ENCODE peak calls at places on chromosomes 13 and 19, in eight cellular contexts. F is activated CD4-positive, alpha-beta T cell treated with anti-CD3 and anti-CD28 coated beads, Interleukin-2, amount 10 ng/mL, durations not matched to agents 7 days and 5 days; N is MV-4-11; S is activated T-helper 1 cell treated with Interleukin-2 at 50 U/mL for 16 hours; H is stimulated activated CD4-positive, alpha-beta T cell treated with anti-CD3 and anti-CD28 coated beads, TNF-alpha, amount 100 ng/mL, for 48 hours; K is NCI-H345; B is activated gamma-delta T cell treated with anti-CD3 and anti-CD28 coated beads, Interleukin-2, amount 50 U/mL, for 16 hours; M is mucosa of gallbladder. W is an unnamed sample.

GRCh38 chr19:1041272-1041834 is 1.4 kb downstream of the ABCA7 start:
- DNase-seq in F (no peak), M (no peak), S (no peak), B (no peak), H (no peak), N (no peak), K (no peak), W (no peak)

GRCh38 chr13:71067164-71067815 is 799.7 kb downstream of the DACH1 start:
- DNase-seq in N (no peak), F (no peak), B (no peak), K (no peak), H (no peak), M (no peak), S (no peak), W (no peak)

GRCh38 chr13:20848203-20848602 is 54.3 kb downstream of the XPO4 start:
- DNase-seq in B (no peak), F (no peak), M (no peak), S (no peak), K (no peak), N (no peak), H (no peak), W (no peak)

GRCh38 chr13:47175172-47175806 is 278.4 kb upstream of the HTR2A start:
- DNase-seq in B (no peak), F (no peak), N (peak), H (no peak), M (no peak), S (no peak), K (no peak), W (no peak)

GRCh38 chr19:5618591-5618990 is 4.0 kb downstream of the SAFB2 start:
- DNase-seq in B (no peak), K (no peak), S (no peak), N (no peak), F (no peak), H (no peak), M (no peak), W (no peak)

GRCh38 chr19:18913466-18913865 is 5.7 kb downstream of the COPE start:
- DNase-seq in B (no peak), M (no peak), S (no peak), K (no peak), H (no peak), N (no peak), F (no peak), W (no peak)

GRCh38 chr19:10226376-10227214 is 4.5 kb downstream of the S1PR2 start:
- DNase-seq in K (no peak), S (no peak), F (no peak), H (no peak), N (no peak), B (no peak), M (peak), W (no peak)

GRCh38 chr19:44582581-44583265 is 30.6 kb upstream of the IGSF23 start:
- DNase-seq in B (no peak), N (peak), K (no peak), M (no peak), H (no peak), S (no peak), F (no peak), W (no peak)

GRCh38 chr13:30308548-30308947 is 1.2 kb upstream of the KATNAL1 start:
- DNase-seq in K (no peak), H (no peak), S (no peak), F (no peak), B (no peak), N (peak), M (no peak), W (peak)

GRCh38 chr13:91273675-91274074 is 73.8 kb upstream of the MIR17HG start:
- DNase-seq in H (no peak), M (no peak), S (no peak), K (no peak), B (no peak), N (no peak), F (no peak), W (no peak)

GRCh38 chr19:53906211-53907192 is 2.6 kb upstream of the CACNG7 start:
- DNase-seq in K (no peak), M (peak), N (no peak), H (peak), F (peak), B (peak), S (peak), W (no peak)

GRCh38 chr13:20181180-20181579 is 11.6 kb downstream of the GJB2 start:
- DNase-seq in F (no peak), M (no peak), N (no peak), S (no peak), K (peak), H (no peak), B (no peak), W (no peak)

GRCh38 chr19:8423821-8424223 is 10.7 kb downstream of the MARCHF2 start:
- DNase-seq in H (no peak), S (no peak), K (no peak), F (no peak), N (peak), B (no peak), M (peak), W (peak)

GRCh38 chr19:13033819-13034611 is 38.7 kb downstream of the NFIX start:
- DNase-seq in M (peak), K (peak), S (no peak), H (no peak), N (peak), B (peak), F (peak), W (peak)

GRCh38 chr19:7516281-7516862 is 469 bp downstream of the ZNF358 start:
- DNase-seq in S (no peak), B (no peak), K (no peak), M (no peak), F (no peak), N (no peak), H (no peak), W (no peak)

GRCh38 chr13:74061939-74062595 is 72.1 kb downstream of the KLF12 start:
- DNase-seq in S (no peak), F (peak), K (no peak), N (peak), B (peak), M (peak), H (no peak), W (no peak)

GRCh38 chr13:20713751-20714150 is 10.3 kb downstream of the IL17D start:
- DNase-seq in K (no peak), N (no peak), M (no peak), S (no peak), H (no peak), B (no peak), F (no peak), W (no peak)

GRCh38 chr13:51349016-51349415 is 9.5 kb downstream of the SERPINE3 start:
- DNase-seq in F (no peak), N (no peak), H (no peak), S (no peak), K (no peak), M (no peak), B (no peak), W (no peak)

GRCh38 chr13:34913040-34913439 is 29.0 kb upstream of the NBEA start:
- DNase-seq in N (no peak), S (no peak), M (no peak), B (no peak), H (no peak), K (peak), F (no peak), W (no peak)

GRCh38 chr19:14434543-14435319 is 1.6 kb downstream of the PKN1 start:
- DNase-seq in K (no peak), H (no peak), N (peak), B (peak), F (peak), M (peak), S (no peak), W (no peak)

GRCh38 chr19:45827459-45828093 is 12.5 kb upstream of the RSPH6A start:
- DNase-seq in K (no peak), F (no peak), B (no peak), N (no peak), H (no peak), M (no peak), S (no peak), W (no peak)